ENCODE peak calls at places on chromosomes 5 and 9, in five cellular contexts. One of them, this sample, is unnamed.

GRCh38 chr9:21696411-21696865 is 106.0 kb upstream of the MTAP start:
- DNase-seq in Panc1: no peak
- DNase-seq in neuronal stem cell: no peak
- DNase-seq in breast epithelium: no peak
- DNase-seq in transverse colon: no peak
- DNase-seq in this sample: no peak

GRCh38 chr5:31442253-31442820 is 89.6 kb downstream of the DROSHA start:
- DNase-seq in Panc1: no peak
- DNase-seq in neuronal stem cell: no peak
- DNase-seq in breast epithelium: no peak
- DNase-seq in transverse colon: no peak
- DNase-seq in this sample: no peak

GRCh38 chr9:121692606-121693505 is 41.4 kb downstream of the DAB2IP start:
- DNase-seq in Panc1: no peak
- DNase-seq in neuronal stem cell: peak
- DNase-seq in breast epithelium: no peak
- DNase-seq in transverse colon: no peak
- DNase-seq in this sample: no peak

GRCh38 chr9:98678244-98678842 is 30.4 kb downstream of the GABBR2 start:
- DNase-seq in Panc1: no peak
- DNase-seq in neuronal stem cell: no peak
- DNase-seq in breast epithelium: no peak
- DNase-seq in transverse colon: peak
- DNase-seq in this sample: no peak

GRCh38 chr9:3200331-3200774 is 325.4 kb downstream of the RFX3 start:
- DNase-seq in Panc1: no peak
- DNase-seq in neuronal stem cell: no peak
- DNase-seq in breast epithelium: no peak
- DNase-seq in transverse colon: no peak
- DNase-seq in this sample: no peak

GRCh38 chr5:132162945-132163344 is 64.7 kb downstream of the P4HA2 start:
- DNase-seq in Panc1: no peak
- DNase-seq in neuronal stem cell: no peak
- DNase-seq in breast epithelium: no peak
- DNase-seq in transverse colon: no peak
- DNase-seq in this sample: no peak

GRCh38 chr9:7894231-7894630 is 94.7 kb upstream of the DMAC1 start:
- DNase-seq in Panc1: no peak
- DNase-seq in neuronal stem cell: no peak
- DNase-seq in breast epithelium: no peak
- DNase-seq in transverse colon: no peak
- DNase-seq in this sample: no peak

GRCh38 chr5:72720205-72720604 is 96.3 kb upstream of the TNPO1 start:
- DNase-seq in Panc1: no peak
- DNase-seq in neuronal stem cell: no peak
- DNase-seq in breast epithelium: no peak
- DNase-seq in transverse colon: no peak
- DNase-seq in this sample: no peak

GRCh38 chr5:117999939-118000549 is 988.3 kb downstream of the DTWD2 start:
- DNase-seq in Panc1: no peak
- DNase-seq in neuronal stem cell: no peak
- DNase-seq in breast epithelium: no peak
- DNase-seq in transverse colon: no peak
- DNase-seq in this sample: no peak

GRCh38 chr9:136687721-136688223 is 515 bp upstream of the AGPAT2 start:
- DNase-seq in Panc1: no peak
- DNase-seq in neuronal stem cell: no peak
- DNase-seq in breast epithelium: no peak
- DNase-seq in transverse colon: peak
- DNase-seq in this sample: no peak

GRCh38 chr9:127159949-127160610 is 37.6 kb upstream of the ANGPTL2 start:
- DNase-seq in Panc1: no peak
- DNase-seq in neuronal stem cell: no peak
- DNase-seq in breast epithelium: peak
- DNase-seq in transverse colon: no peak
- DNase-seq in this sample: no peak

GRCh38 chr5:25160851-25161348 is 516.1 kb upstream of the CDH10 start:
- DNase-seq in Panc1: no peak
- DNase-seq in neuronal stem cell: no peak
- DNase-seq in breast epithelium: no peak
- DNase-seq in transverse colon: no peak
- DNase-seq in this sample: no peak

GRCh38 chr5:87717761-87718160 is 305.0 kb upstream of the CCNH start:
- DNase-seq in Panc1: no peak
- DNase-seq in neuronal stem cell: no peak
- DNase-seq in breast epithelium: no peak
- DNase-seq in transverse colon: no peak
- DNase-seq in this sample: no peak

GRCh38 chr9:89013660-89014059 is 22.4 kb downstream of the S1PR3 start:
- DNase-seq in Panc1: no peak
- DNase-seq in neuronal stem cell: no peak
- DNase-seq in breast epithelium: peak
- DNase-seq in transverse colon: no peak
- DNase-seq in this sample: no peak

GRCh38 chr9:122218070-122218884 is 10.5 kb downstream of the LHX6 start:
- DNase-seq in Panc1: no peak
- DNase-seq in neuronal stem cell: no peak
- DNase-seq in breast epithelium: no peak
- DNase-seq in transverse colon: no peak
- DNase-seq in this sample: no peak

GRCh38 chr5:153891394-153891793 is 147.3 kb downstream of the FAM114A2 start:
- DNase-seq in Panc1: no peak
- DNase-seq in neuronal stem cell: no peak
- DNase-seq in breast epithelium: no peak
- DNase-seq in transverse colon: no peak
- DNase-seq in this sample: no peak

GRCh38 chr5:158805195-158805594 is 294.5 kb downstream of the EBF1 start:
- DNase-seq in Panc1: no peak
- DNase-seq in neuronal stem cell: no peak
- DNase-seq in breast epithelium: no peak
- DNase-seq in transverse colon: no peak
- DNase-seq in this sample: no peak

GRCh38 chr9:85162822-85163221 is 493.3 kb downstream of the NTRK2 start:
- DNase-seq in Panc1: no peak
- DNase-seq in neuronal stem cell: no peak
- DNase-seq in breast epithelium: no peak
- DNase-seq in transverse colon: no peak
- DNase-seq in this sample: no peak

GRCh38 chr5:43514471-43514815 is 505 bp downstream of the C5orf34 start:
- DNase-seq in Panc1: no peak
- DNase-seq in neuronal stem cell: no peak
- DNase-seq in breast epithelium: no peak
- DNase-seq in transverse colon: no peak
- DNase-seq in this sample: no peak

GRCh38 chr9:70061776-70062175 is 18.1 kb downstream of the MAMDC2 start:
- DNase-seq in Panc1: no peak
- DNase-seq in neuronal stem cell: no peak
- DNase-seq in breast epithelium: no peak
- DNase-seq in transverse colon: no peak
- DNase-seq in this sample: no peak

GRCh38 chr5:174412374-174412773 is 312.0 kb upstream of the MSX2 start:
- DNase-seq in Panc1: no peak
- DNase-seq in neuronal stem cell: no peak
- DNase-seq in breast epithelium: no peak
- DNase-seq in transverse colon: no peak
- DNase-seq in this sample: no peak

GRCh38 chr9:37433754-37434435 is 11.4 kb downstream of the GRHPR start:
- DNase-seq in Panc1: no peak
- DNase-seq in neuronal stem cell: peak
- DNase-seq in breast epithelium: no peak
- DNase-seq in transverse colon: no peak
- DNase-seq in this sample: peak

GRCh38 chr9:85944672-85945071 is 3.7 kb downstream of the NAA35 start:
- DNase-seq in Panc1: no peak
- DNase-seq in neuronal stem cell: no peak
- DNase-seq in breast epithelium: no peak
- DNase-seq in transverse colon: no peak
- DNase-seq in this sample: no peak

GRCh38 chr5:160427607-160428006 is 6.0 kb downstream of the PTTG1 start:
- DNase-seq in Panc1: no peak
- DNase-seq in neuronal stem cell: no peak
- DNase-seq in breast epithelium: no peak
- DNase-seq in transverse colon: no peak
- DNase-seq in this sample: no peak

DNA sequence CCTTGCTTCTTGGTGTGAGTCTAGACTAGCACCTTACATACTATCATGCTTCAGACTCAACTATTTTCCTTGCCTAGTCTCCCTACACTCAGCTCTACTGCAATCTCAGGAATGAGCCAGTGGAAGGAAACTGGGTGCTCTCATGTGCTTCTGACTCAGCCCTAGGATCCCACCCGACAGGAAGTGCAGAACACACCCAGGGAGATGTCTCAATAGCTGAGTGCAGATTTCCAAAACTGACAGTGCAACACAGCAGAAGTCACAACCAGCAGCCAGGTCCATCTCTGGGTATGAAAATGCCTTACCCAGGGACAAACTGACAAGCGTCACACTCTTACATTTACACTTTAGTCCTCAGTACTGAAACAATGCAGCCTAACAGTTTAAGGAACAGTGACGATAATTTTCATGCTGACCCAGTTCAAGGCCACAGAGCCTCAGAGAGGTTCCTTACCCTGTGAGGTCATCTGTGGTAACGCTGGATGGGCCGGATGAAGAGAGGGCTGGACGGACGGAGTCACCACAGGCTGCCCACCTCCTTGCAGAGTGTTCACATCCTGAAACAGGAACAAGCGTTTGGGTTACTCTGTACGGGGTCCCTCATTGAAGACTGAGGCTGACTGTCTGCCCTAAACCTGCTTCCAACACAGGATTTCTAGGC is 33.0 kb downstream of the FKBP15 start:
- DNase-seq in Panc1: peak
- DNase-seq in neuronal stem cell: no peak
- DNase-seq in breast epithelium: no peak
- DNase-seq in transverse colon: peak
- DNase-seq in this sample: no peak
- H3K27ac ChIP-seq in Panc1: no peak
- H3K27ac ChIP-seq in neuronal stem cell: no peak
- H3K27ac ChIP-seq in breast epithelium: peak
- H3K27ac ChIP-seq in transverse colon: peak
- H3K27ac ChIP-seq in this sample: no peak

GRCh38 chr9:92327283-92327850 is 1.6 kb downstream of the CENPP start:
- DNase-seq in Panc1: no peak
- DNase-seq in neuronal stem cell: no peak
- DNase-seq in breast epithelium: no peak
- DNase-seq in transverse colon: no peak
- DNase-seq in this sample: no peak
- H3K27ac ChIP-seq in Panc1: no peak
- H3K27ac ChIP-seq in neuronal stem cell: no peak
- H3K27ac ChIP-seq in breast epithelium: no peak
- H3K27ac ChIP-seq in transverse colon: no peak
- H3K27ac ChIP-seq in this sample: no peak

DNA sequence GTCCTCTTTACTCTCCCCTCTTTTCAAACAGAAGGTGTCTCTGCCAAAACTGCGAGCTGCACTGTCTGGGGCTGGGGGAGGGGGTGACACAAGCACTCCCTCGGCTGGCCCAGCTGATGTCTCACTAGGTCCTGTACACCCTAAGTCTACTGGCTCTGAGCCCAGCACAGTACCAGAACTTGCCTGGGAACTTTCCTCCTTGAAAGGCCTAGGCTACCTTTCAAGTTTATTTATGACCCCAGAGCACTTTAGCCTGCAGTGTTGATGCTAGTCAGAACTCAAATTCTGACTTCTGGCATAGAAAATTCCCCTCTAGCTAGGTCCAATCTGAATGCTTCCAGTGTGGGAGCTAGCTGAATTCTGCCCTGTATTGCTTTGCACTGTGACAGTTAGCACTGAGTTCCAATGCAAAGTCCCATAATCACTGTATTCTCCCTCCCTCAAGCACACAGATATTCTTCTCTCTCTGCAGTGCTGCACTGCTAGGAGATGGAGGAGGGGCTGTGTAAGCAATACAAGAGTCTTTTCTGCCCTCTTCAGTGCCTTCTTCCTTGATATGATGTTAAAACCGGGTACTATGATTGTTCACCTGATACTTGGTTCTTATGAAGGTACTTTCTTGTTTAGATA is 10.5 kb downstream of the LURAP1L start:
- DNase-seq in Panc1: no peak
- DNase-seq in neuronal stem cell: no peak
- DNase-seq in breast epithelium: no peak
- DNase-seq in transverse colon: peak
- DNase-seq in this sample: peak
- H3K27ac ChIP-seq in Panc1: peak
- H3K27ac ChIP-seq in neuronal stem cell: no peak
- H3K27ac ChIP-seq in breast epithelium: peak
- H3K27ac ChIP-seq in transverse colon: peak
- H3K27ac ChIP-seq in this sample: peak

GRCh38 chr5:91122663-91123062 is 260.5 kb downstream of the ARRDC3 start:
- DNase-seq in Panc1: no peak
- DNase-seq in neuronal stem cell: no peak
- DNase-seq in breast epithelium: no peak
- DNase-seq in transverse colon: no peak
- DNase-seq in this sample: no peak
- H3K27ac ChIP-seq in Panc1: no peak
- H3K27ac ChIP-seq in neuronal stem cell: peak
- H3K27ac ChIP-seq in breast epithelium: peak
- H3K27ac ChIP-seq in transverse colon: peak
- H3K27ac ChIP-seq in this sample: no peak